ENCODE peak calls at places on chromosomes 7 and 10, in ten cellular contexts. T is mesothelial cell of epicardium, H is GM06990, M is H9, R is tibial nerve, X is Calu3, I is neural crest cell, D is psoas muscle, S is ovary, B is left ventricle myocardium inferior. U is an unnamed sample.

GRCh38 chr7:157016352-157017041 is 6.0 kb upstream of the MNX1 start:
- DNase-seq in S (no peak), X (no peak), I (no peak), M (peak), T (no peak), B (no peak), H (peak), R (no peak), D (no peak), U (no peak)

GRCh38 chr10:58641095-58641531 is 128.4 kb downstream of the BICC1 start:
- DNase-seq in X (peak), R (no peak), B (no peak), M (no peak), H (no peak), D (no peak), T (no peak), S (no peak), I (no peak), U (no peak)

GRCh38 chr10:74058658-74059057 is 60.7 kb downstream of the VCL start:
- DNase-seq in B (no peak), H (no peak), D (no peak), S (no peak), M (no peak), T (no peak), I (no peak), X (peak), R (no peak), U (no peak)

GRCh38 chr10:58152698-58153263 is 114.9 kb downstream of the IPMK start:
- DNase-seq in X (peak), H (no peak), S (peak), I (peak), T (no peak), D (no peak), B (peak), M (peak), R (peak), U (no peak)

GRCh38 chr10:92284112-92284704 is 6.7 kb downstream of the CPEB3 start:
- DNase-seq in H (no peak), M (no peak), X (no peak), I (no peak), S (no peak), B (no peak), T (no peak), D (no peak), R (no peak), U (no peak)

GRCh38 chr7:116582164-116582732 is 57.4 kb downstream of the CAV1 start:
- DNase-seq in X (no peak), M (no peak), H (no peak), I (no peak), B (no peak), R (no peak), D (no peak), T (no peak), S (no peak), U (no peak)

GRCh38 chr10:81502677-81503359 is 372.2 kb upstream of the NRG3 start:
- DNase-seq in S (no peak), H (no peak), B (no peak), D (no peak), M (no peak), X (no peak), T (no peak), I (no peak), R (no peak), U (no peak)

GRCh38 chr7:50335795-50336754 is 31.6 kb downstream of the IKZF1 start:
- DNase-seq in T (no peak), X (no peak), B (no peak), M (no peak), I (no peak), R (no peak), S (no peak), D (no peak), H (peak), U (no peak)

GRCh38 chr10:30371954-30372353 is 22.9 kb upstream of the MTPAP start:
- DNase-seq in H (no peak), M (no peak), X (no peak), I (no peak), D (no peak), T (no peak), R (no peak), S (no peak), B (no peak), U (no peak)

GRCh38 chr7:50826371-50827172 is 43.9 kb upstream of the GRB10 start:
- DNase-seq in B (no peak), M (no peak), T (no peak), R (no peak), D (no peak), X (peak), I (no peak), H (no peak), S (no peak), U (no peak)

GRCh38 chr10:84659027-84659426 is 330.6 kb downstream of the CCSER2 start:
- DNase-seq in X (no peak), R (no peak), B (no peak), H (no peak), T (no peak), D (no peak), M (no peak), I (no peak), S (no peak), U (no peak)

GRCh38 chr10:73886625-73887024 is 12.3 kb upstream of the CAMK2G start:
- DNase-seq in R (no peak), H (no peak), T (no peak), I (no peak), X (peak), M (no peak), D (no peak), S (no peak), B (no peak), U (no peak)

GRCh38 chr7:1692500-1693418 is 22.7 kb downstream of the ELFN1 start:
- DNase-seq in H (no peak), I (no peak), S (no peak), R (no peak), T (peak), M (peak), X (no peak), D (no peak), B (no peak), U (no peak)

GRCh38 chr10:28897617-28898464 is 220.5 kb downstream of the BAMBI start:
- DNase-seq in S (no peak), X (no peak), H (no peak), T (no peak), R (no peak), D (no peak), I (peak), B (peak), M (no peak), U (no peak)

GRCh38 chr7:121561717-121562116 is 165.6 kb upstream of the FAM3C start:
- DNase-seq in S (no peak), H (no peak), D (no peak), I (no peak), R (no peak), B (no peak), T (no peak), X (peak), M (no peak), U (no peak)

GRCh38 chr7:121557034-121557892 is 161.2 kb upstream of the FAM3C start:
- DNase-seq in H (no peak), X (no peak), M (no peak), S (no peak), D (no peak), R (no peak), I (no peak), T (no peak), B (no peak), U (no peak)

GRCh38 chr7:121558288-121558687 is 162.2 kb upstream of the FAM3C start:
- DNase-seq in D (no peak), R (no peak), I (peak), M (no peak), T (no peak), B (no peak), H (no peak), S (no peak), X (no peak), U (no peak)

GRCh38 chr7:121562274-121562673 is 166.2 kb upstream of the FAM3C start:
- DNase-seq in B (no peak), I (no peak), R (no peak), D (no peak), H (no peak), M (no peak), S (no peak), T (no peak), X (no peak), U (no peak)

GRCh38 chr7:121563177-121563576 is 167.1 kb upstream of the FAM3C start:
- DNase-seq in X (peak), I (no peak), T (no peak), M (no peak), H (no peak), R (no peak), D (no peak), S (no peak), B (no peak), U (no peak)
- TF ChIP-seq CTCF in X (peak), I (peak), T (no peak), M (peak), H (no peak), R (no peak), D (no peak), S (no peak), B (no peak), U (no peak)

GRCh38 chr7:77254429-77254828 is 54.8 kb upstream of the FGL2 start:
- DNase-seq in T (no peak), S (no peak), D (no peak), I (no peak), H (no peak), B (no peak), M (no peak), X (no peak), R (no peak), U (no peak)
- TF ChIP-seq CTCF in T (no peak), S (no peak), D (no peak), I (no peak), H (no peak), B (no peak), M (no peak), X (no peak), R (no peak), U (no peak)

DNA sequence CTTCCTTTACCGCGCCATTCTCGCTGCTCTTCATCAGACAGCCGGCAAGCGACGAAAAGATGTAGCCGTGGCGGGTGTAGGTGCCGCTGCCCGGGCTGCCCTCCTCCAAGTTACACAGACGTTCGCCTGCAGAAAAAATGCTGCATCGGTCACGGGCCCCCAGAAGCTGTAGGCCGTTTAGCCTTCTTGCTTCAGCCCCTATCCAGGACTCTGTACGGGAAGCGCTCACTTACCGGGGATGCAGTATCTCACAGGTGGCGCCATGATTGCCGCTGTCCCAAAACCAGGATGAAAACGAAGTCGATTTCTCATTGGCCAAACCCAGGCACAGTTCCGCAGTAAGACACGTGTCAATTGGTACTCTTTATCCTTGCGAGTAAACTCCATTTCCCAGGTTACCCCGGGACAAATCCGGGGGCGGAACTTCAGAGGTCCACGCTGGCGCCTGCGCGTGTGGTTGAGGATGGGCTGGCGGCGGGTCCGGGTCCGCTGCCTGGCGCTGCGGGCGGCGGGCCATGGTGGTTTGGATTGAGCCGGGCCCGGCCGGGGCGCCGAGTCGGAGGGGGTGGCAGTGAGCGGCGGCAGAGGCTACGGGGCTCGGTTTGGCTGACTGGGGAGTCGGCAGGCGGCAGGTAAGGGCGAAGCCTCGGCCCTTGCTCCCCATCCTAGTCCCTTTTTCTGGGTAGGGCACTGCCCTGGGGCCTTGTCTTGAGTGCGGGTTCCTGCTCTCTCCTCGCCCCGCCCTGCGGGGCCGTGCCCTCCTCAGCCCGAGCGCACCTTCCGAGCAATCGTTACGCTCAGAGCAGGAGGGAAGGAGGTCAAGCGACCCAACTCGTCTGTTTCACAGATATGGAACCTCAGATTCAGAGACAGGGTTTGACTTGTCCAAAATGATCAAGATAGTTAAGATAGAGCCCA is at the start of the genes EXOSC1 and ZDHHC16:
- DNase-seq in H (peak), X (peak), S (peak), M (peak), I (peak), B (peak), T (peak), R (peak), D (peak), U (peak)
- TF ChIP-seq CTCF in H (peak), X (no peak), S (peak), M (peak), I (no peak), B (no peak), T (no peak), R (no peak), D (peak), U (no peak)

GRCh38 chr7:150974468-150975391 is 3.4 kb downstream of the KCNH2 start:
- DNase-seq in B (peak), M (peak), R (no peak), T (no peak), S (peak), D (no peak), X (peak), I (no peak), H (peak), U (no peak)
- TF ChIP-seq CTCF in B (peak), M (peak), R (peak), T (peak), S (peak), D (no peak), X (no peak), I (peak), H (peak), U (no peak)

DNA sequence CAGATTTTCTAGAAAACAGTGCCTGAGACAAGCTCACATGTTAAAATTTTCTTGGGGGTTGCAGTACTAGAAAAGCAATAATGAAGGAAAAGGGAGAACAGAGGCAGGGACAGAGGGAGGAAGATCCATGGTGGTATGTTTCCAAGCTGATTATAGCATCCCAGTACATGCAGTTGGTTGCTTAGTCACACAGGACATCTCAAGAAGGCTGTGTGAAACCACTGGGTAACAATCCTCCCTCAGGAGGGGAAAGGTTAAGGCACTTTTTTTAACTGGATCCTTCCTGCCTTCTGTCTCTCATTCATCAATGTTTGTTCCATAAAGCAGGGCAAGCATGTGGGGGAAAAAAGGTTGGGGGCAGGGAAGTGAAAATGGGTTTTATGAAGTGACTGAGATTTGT is 6.1 kb upstream of the IMMP2L start:
- DNase-seq in S (no peak), T (no peak), X (no peak), R (no peak), H (no peak), D (no peak), B (no peak), M (no peak), I (no peak), U (no peak)
- TF ChIP-seq CTCF in S (no peak), T (no peak), X (no peak), R (no peak), H (no peak), D (no peak), B (no peak), M (no peak), I (no peak), U (no peak)

GRCh38 chr7:106039486-106040060 is 72.5 kb downstream of the SYPL1 start:
- DNase-seq in T (no peak), H (no peak), I (no peak), R (no peak), D (no peak), M (peak), S (peak), B (no peak), X (no peak), U (peak)
- TF ChIP-seq CTCF in T (no peak), H (no peak), I (no peak), R (no peak), D (no peak), M (peak), S (peak), B (no peak), X (no peak), U (no peak)

GRCh38 chr7:98102170-98102569 is 4.5 kb upstream of the LMTK2 start:
- DNase-seq in M (no peak), D (no peak), T (no peak), X (no peak), I (no peak), R (no peak), B (no peak), S (no peak), H (no peak), U (no peak)

GRCh38 chr7:98110249-98111022 is 3.8 kb downstream of the LMTK2 start:
- DNase-seq in X (peak), B (no peak), H (no peak), D (no peak), R (no peak), I (no peak), T (no peak), S (no peak), M (no peak), U (no peak)

GRCh38 chr7:98107313-98107691 is 640 bp downstream of the LMTK2 start:
- DNase-seq in M (no peak), B (no peak), X (peak), D (no peak), H (no peak), I (no peak), S (no peak), T (no peak), R (no peak), U (no peak)

GRCh38 chr7:98106647-98107312 is at the start of gene LMTK2:
- DNase-seq in T (peak), D (peak), X (peak), B (peak), S (peak), R (peak), M (peak), H (peak), I (peak), U (no peak)

GRCh38 chr7:98105942-98106544 is 619 bp upstream of the LMTK2 start:
- DNase-seq in T (no peak), M (no peak), X (peak), B (no peak), H (no peak), R (no peak), D (no peak), S (no peak), I (no peak), U (no peak)
- TF ChIP-seq CTCF in T (no peak), M (no peak), X (no peak), B (no peak), H (no peak), R (no peak), D (no peak), S (no peak), I (no peak), U (no peak)

U was measured in vagina.